ENCODE peak calls at places on chromosome 12, in ten cellular contexts. W, L, D, T, J, E, S, C, X and Y are unnamed samples. For H3K4me1, the result is how much of the 10 kb centered on the place peaks cover.

GRCh38 chr12:80837342-80837978 is 100.3 kb downstream of the LIN7A start:
- DNase-seq in W (no peak), L (peak), D (peak), T (peak), J (no peak), E (peak), S (peak), C (no peak), X (peak), Y (no peak)

GRCh38 chr12:18868673-18869072 is 130.8 kb downstream of the CAPZA3 start:
- DNase-seq in W (no peak), L (no peak), D (no peak), T (peak), J (no peak), E (no peak), S (no peak), C (no peak), X (no peak), Y (no peak)

GRCh38 chr12:93896427-93896826 is 219.3 kb downstream of the CRADD start:
- DNase-seq in W (no peak), L (no peak), D (peak), T (peak), J (no peak), E (no peak), S (peak), C (no peak), X (no peak), Y (no peak)

GRCh38 chr12:55716582-55717396 is 943 bp downstream of the BLOC1S1 start:
- DNase-seq in W (no peak), L (no peak), D (peak), T (no peak), J (no peak), E (no peak), S (no peak), C (no peak), X (no peak), Y (no peak)

GRCh38 chr12:5521456-5522325 is 89.8 kb downstream of the NTF3 start:
- DNase-seq in W (no peak), L (no peak), D (no peak), T (no peak), J (no peak), E (no peak), S (no peak), C (no peak), X (no peak), Y (no peak)

GRCh38 chr12:77725611-77726010 is 105.1 kb upstream of the NAV3 start:
- DNase-seq in W (no peak), L (no peak), D (no peak), T (peak), J (no peak), E (no peak), S (no peak), C (no peak), X (no peak), Y (no peak)

GRCh38 chr12:22856120-22856699 is 231.2 kb downstream of the ETNK1 start:
- DNase-seq in W (no peak), L (no peak), D (peak), T (peak), J (no peak), E (no peak), S (peak), C (no peak), X (no peak), Y (no peak)

GRCh38 chr12:47078086-47078395 is 1.4 kb upstream of the PCED1B start:
- DNase-seq in W (no peak), L (no peak), D (no peak), T (no peak), J (no peak), E (no peak), S (no peak), C (no peak), X (no peak), Y (no peak)

GRCh38 chr12:28563286-28563685 is 373.0 kb downstream of the CCDC91 start:
- DNase-seq in W (no peak), L (no peak), D (no peak), T (no peak), J (no peak), E (no peak), S (no peak), C (no peak), X (no peak), Y (no peak)

GRCh38 chr12:1474059-1474537 is 120.3 kb downstream of the FBXL14 start:
- DNase-seq in W (no peak), L (no peak), D (no peak), T (peak), J (no peak), E (no peak), S (peak), C (no peak), X (no peak), Y (no peak)

GRCh38 chr12:97142737-97143450 is 235.8 kb downstream of the NEDD1 start:
- DNase-seq in W (no peak), L (no peak), D (peak), T (no peak), J (no peak), E (no peak), S (no peak), C (no peak), X (no peak), Y (no peak)

GRCh38 chr12:128820723-128821432 is 2.9 kb downstream of the SLC15A4 start:
- DNase-seq in W (peak), L (peak), D (no peak), T (no peak), J (peak), E (no peak), S (no peak), C (no peak), X (peak), Y (no peak)

GRCh38 chr12:2686280-2686646 is 108.5 kb upstream of the FKBP4 start:
- DNase-seq in W (no peak), L (no peak), D (no peak), T (no peak), J (no peak), E (no peak), S (no peak), C (no peak), X (no peak), Y (no peak)

GRCh38 chr12:92462049-92462448 is 240.7 kb upstream of the PLEKHG7 start:
- DNase-seq in W (no peak), L (no peak), D (no peak), T (peak), J (no peak), E (no peak), S (no peak), C (no peak), X (peak), Y (no peak)

GRCh38 chr12:51687142-51687935 is 96.3 kb downstream of the SCN8A start:
- DNase-seq in W (no peak), L (no peak), D (no peak), T (peak), J (no peak), E (no peak), S (no peak), C (no peak), X (no peak), Y (no peak)
- TF ChIP-seq CTCF in W (no peak), L (no peak), D (no peak), T (no peak), J (no peak), E (no peak), S (no peak), C (no peak), X (no peak), Y (no peak)

DNA sequence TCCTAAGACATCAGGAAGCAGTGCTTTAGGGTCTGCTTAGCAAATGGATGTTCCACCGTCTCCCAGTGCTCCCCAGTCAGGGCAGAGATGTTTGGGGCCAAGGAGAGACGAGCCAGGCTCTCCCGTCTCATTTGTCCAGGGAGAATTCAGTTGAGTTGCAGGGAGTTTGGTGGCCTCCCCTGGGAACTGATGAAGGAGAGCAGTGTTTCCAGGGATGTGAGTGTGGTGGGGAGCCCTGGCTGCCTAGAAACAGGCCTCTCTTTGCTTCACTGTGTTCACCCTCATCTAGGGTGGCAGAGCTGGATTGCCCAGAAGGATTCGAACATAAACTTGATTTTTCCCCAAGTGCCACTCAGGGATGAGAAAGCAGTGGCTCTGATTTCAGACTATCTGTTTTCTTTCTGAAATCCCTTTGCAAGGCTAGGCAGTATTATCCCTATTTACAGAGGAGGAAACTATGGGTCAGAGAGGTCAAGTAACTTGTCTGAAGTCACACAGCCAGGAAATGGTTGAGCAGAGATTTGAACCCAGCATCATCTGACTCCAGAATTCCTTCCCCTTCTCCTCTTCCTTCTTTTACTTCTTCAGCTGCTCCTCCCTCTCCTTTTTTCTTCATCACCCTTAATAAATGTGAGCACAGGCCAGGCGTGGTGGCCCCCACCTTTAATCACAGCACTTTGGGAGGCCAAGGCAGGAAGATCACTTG is 6.6 kb downstream of the TPCN1 start:
- DNase-seq in W (no peak), L (no peak), D (no peak), T (no peak), J (no peak), E (no peak), S (no peak), C (no peak), X (no peak), Y (no peak)
- H3K4me1 ChIP-seq in W (half or more), L (under half), D (under half), T (under half), J (under half), E (under half), S (under half), C (under half), X (half or more), Y (half or more)

GRCh38 chr12:7021956-7022355 is 3.7 kb upstream of the LPCAT3 start:
- DNase-seq in W (no peak), L (no peak), D (no peak), T (no peak), J (no peak), E (no peak), S (no peak), C (no peak), X (no peak), Y (no peak)

GRCh38 chr12:7017870-7018349 is 366 bp downstream of the LPCAT3 start:
- DNase-seq in W (no peak), L (peak), D (no peak), T (no peak), J (no peak), E (no peak), S (peak), C (no peak), X (no peak), Y (peak)

GRCh38 chr12:7016958-7017571 is 1.2 kb downstream of the LPCAT3 start:
- DNase-seq in W (no peak), L (no peak), D (no peak), T (no peak), J (no peak), E (no peak), S (no peak), C (no peak), X (peak), Y (no peak)

GRCh38 chr12:7018350-7019042 is at the start of gene LPCAT3:
- DNase-seq in W (peak), L (peak), D (peak), T (peak), J (peak), E (peak), S (peak), C (peak), X (peak), Y (peak)

DNA sequence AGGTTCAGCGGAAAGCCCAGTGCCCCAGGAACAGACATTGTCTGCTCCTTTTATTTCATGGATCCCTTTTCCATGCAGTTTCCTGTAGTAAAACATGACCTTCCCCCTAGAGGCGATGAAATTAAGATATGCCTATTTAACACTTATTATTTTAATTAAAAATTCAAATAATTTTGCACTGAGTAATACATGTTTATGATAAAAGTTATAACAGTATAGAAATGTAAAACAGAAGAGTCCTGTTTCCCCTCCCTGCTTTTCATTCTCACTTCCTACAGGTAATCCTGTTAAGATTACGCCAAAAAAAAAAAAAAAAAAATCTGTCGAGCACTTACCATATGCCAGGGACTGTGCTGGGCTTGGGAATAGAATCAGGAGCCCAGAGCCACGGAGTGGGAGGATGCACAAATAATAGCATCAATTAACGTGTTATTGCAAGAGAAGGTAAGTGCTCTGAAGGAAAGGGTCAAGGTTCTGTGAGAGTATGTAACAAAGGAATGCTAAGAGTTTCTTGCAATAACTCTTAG is 830 bp upstream of the LPCAT3 start:
- DNase-seq in W (no peak), L (no peak), D (no peak), T (no peak), J (no peak), E (no peak), S (no peak), C (no peak), X (peak), Y (no peak)
- TF ChIP-seq CTCF in W (no peak), L (no peak), D (no peak), T (no peak), J (no peak), E (no peak), S (no peak), C (peak), X (no peak), Y (no peak)

GRCh38 chr12:32505546-32505945 is 106.2 kb downstream of the FGD4 start:
- DNase-seq in W (no peak), L (no peak), D (no peak), T (no peak), J (no peak), E (no peak), S (no peak), C (no peak), X (no peak), Y (no peak)

GRCh38 chr12:32509328-32510122 is 110.2 kb downstream of the FGD4 start:
- DNase-seq in W (no peak), L (no peak), D (no peak), T (no peak), J (no peak), E (no peak), S (no peak), C (no peak), X (peak), Y (no peak)

GRCh38 chr12:32508626-32509025 is 109.3 kb downstream of the FGD4 start:
- DNase-seq in W (no peak), L (no peak), D (no peak), T (no peak), J (no peak), E (no peak), S (no peak), C (no peak), X (no peak), Y (no peak)

GRCh38 chr12:32505067-32505466 is 105.7 kb downstream of the FGD4 start:
- DNase-seq in W (no peak), L (no peak), D (no peak), T (no peak), J (no peak), E (no peak), S (no peak), C (no peak), X (no peak), Y (no peak)

DNA sequence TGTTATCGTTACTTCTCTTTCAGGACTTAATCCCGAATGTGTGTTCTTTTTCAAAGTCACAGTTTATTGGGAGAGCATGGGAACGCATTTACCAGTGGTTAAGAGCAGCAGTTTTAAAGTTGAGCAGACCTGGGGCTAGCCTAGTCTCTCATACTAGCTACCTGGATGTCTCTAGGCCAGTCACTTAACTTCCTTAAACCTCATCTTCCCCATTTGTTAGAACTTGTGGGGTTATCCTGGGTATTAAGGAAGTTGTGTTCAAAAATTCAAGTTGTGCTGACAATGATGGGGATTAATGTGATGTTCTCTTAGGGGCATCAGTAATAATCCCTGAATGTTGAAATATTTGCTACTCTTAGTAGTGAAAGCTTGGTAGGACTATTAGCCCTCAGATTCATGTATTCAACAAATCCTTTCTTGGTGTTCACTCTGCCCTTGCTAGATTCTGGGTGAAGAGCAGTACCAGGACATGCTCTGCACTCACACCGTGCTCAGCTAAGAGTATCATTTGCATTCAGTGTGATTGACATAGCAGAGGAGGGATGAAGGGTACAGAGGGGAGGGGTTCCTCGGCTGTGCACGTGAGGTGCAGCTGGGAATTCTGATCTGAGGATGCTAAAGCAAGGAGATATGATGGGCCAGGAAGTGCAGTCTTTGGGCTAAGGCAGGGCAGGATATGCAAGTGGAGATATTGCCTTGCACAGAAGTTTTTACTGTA is 108.4 kb downstream of the FGD4 start:
- DNase-seq in W (no peak), L (no peak), D (peak), T (no peak), J (no peak), E (no peak), S (no peak), C (no peak), X (no peak), Y (no peak)
- H3K4me1 ChIP-seq in W (under half), L (under half), D (half or more), T (under half), J (under half), E (under half), S (under half), C (under half), X (under half), Y (half or more)